ENCODE peak calls at places on chromosomes 1 and 21, in ten cellular contexts. Y is IMR-90, C is kidney, R is astrocyte of the spinal cord, J is colonic mucosa, N is upper lobe of right lung, P is cardiac muscle cell, M is esophagus muscularis mucosa, T is fibroblast of pulmonary artery, V is HFF-Myc. S is an unnamed sample.

GRCh38 chr1:146039844-146040194 is 18.3 kb upstream of the HJV start:
- DNase-seq in M (no peak), R (no peak), N (no peak), J (no peak), C (no peak), T (no peak), Y (no peak), V (no peak), P (no peak), S (no peak)

GRCh38 chr21:36708512-36709029 is 9.7 kb downstream of the SIM2 start:
- DNase-seq in P (no peak), V (no peak), J (no peak), C (no peak), T (no peak), N (peak), M (no peak), R (no peak), Y (no peak), S (no peak)

GRCh38 chr1:157315544-157315943 is 177.3 kb upstream of the ETV3 start:
- DNase-seq in T (no peak), N (no peak), J (no peak), M (no peak), R (no peak), Y (no peak), V (no peak), C (no peak), P (no peak), S (no peak)

GRCh38 chr21:46455575-46456385 is 2.9 kb upstream of the DIP2A start:
- DNase-seq in J (no peak), M (no peak), T (peak), P (no peak), Y (peak), R (peak), V (no peak), N (no peak), C (no peak), S (no peak)

GRCh38 chr1:163267962-163268361 is 53.8 kb upstream of the NUF2 start:
- DNase-seq in C (no peak), M (no peak), P (no peak), N (no peak), T (no peak), J (no peak), V (no peak), R (no peak), Y (no peak), S (no peak)

GRCh38 chr1:159924791-159925712 is at the start of gene TAGLN2:
- DNase-seq in N (peak), R (peak), C (peak), P (peak), V (peak), J (peak), M (peak), Y (peak), T (peak), S (peak)

GRCh38 chr1:3032371-3032862 is 11.2 kb downstream of the ACTRT2 start:
- DNase-seq in N (peak), M (no peak), P (no peak), J (no peak), R (no peak), T (no peak), C (peak), V (no peak), Y (no peak), S (no peak)

GRCh38 chr1:44659566-44659965 is 14.7 kb downstream of the TMEM53 start:
- DNase-seq in R (no peak), V (no peak), N (no peak), C (no peak), J (no peak), P (no peak), T (no peak), Y (no peak), M (no peak), S (no peak)

GRCh38 chr1:9901148-9902059 is 8.7 kb downstream of the CTNNBIP1 start:
- DNase-seq in J (peak), V (no peak), R (no peak), N (peak), T (no peak), C (peak), P (peak), M (no peak), Y (no peak), S (peak)

GRCh38 chr1:118982281-118982680 is 5.9 kb downstream of the TBX15 start:
- DNase-seq in Y (no peak), M (no peak), J (no peak), C (no peak), R (no peak), N (no peak), T (no peak), P (no peak), V (no peak), S (no peak)

GRCh38 chr1:9166289-9167235 is 37.7 kb upstream of the GPR157 start:
- DNase-seq in M (no peak), J (no peak), Y (peak), T (peak), V (no peak), N (no peak), C (peak), P (no peak), R (peak), S (no peak)

GRCh38 chr1:180199018-180199417 is 31.0 kb upstream of the LHX4 start:
- DNase-seq in R (no peak), V (no peak), T (no peak), C (no peak), Y (no peak), N (no peak), J (no peak), M (no peak), P (no peak), S (no peak)

GRCh38 chr1:226736001-226736907 is 2.8 kb downstream of the ITPKB start:
- DNase-seq in V (no peak), J (no peak), Y (no peak), C (peak), N (no peak), R (peak), P (no peak), M (no peak), T (no peak), S (no peak)

GRCh38 chr1:99659755-99660210 is 13.9 kb downstream of the PALMD start:
- DNase-seq in M (no peak), V (no peak), N (no peak), J (no peak), C (no peak), T (peak), Y (peak), P (no peak), R (peak), S (no peak)

GRCh38 chr21:31043495-31043894 is 5.2 kb upstream of the KRTAP19-8 start:
- DNase-seq in C (no peak), R (no peak), P (no peak), M (no peak), J (no peak), N (no peak), V (no peak), T (no peak), Y (no peak), S (no peak)

GRCh38 chr1:71786218-71786617 is 496.1 kb downstream of the NEGR1 start:
- DNase-seq in P (no peak), R (no peak), Y (no peak), V (no peak), J (no peak), N (no peak), T (no peak), C (no peak), M (no peak), S (no peak)

GRCh38 chr1:96843196-96843595 is 121.6 kb downstream of the PTBP2 start:
- DNase-seq in Y (peak), N (no peak), R (peak), C (no peak), V (no peak), J (no peak), M (no peak), P (no peak), T (peak), S (no peak)

GRCh38 chr1:184199036-184199796 is 147.7 kb downstream of the TSEN15 start:
- DNase-seq in J (no peak), P (no peak), Y (peak), C (no peak), R (no peak), V (no peak), N (no peak), T (peak), M (no peak), S (no peak)

GRCh38 chr1:88063605-88064004 is 620.5 kb upstream of the PKN2 start:
- DNase-seq in Y (peak), N (no peak), M (no peak), J (no peak), R (peak), T (no peak), C (no peak), V (no peak), P (no peak), S (no peak)

GRCh38 chr1:31054349-31054748 is 11.2 kb downstream of the PUM1 start:
- DNase-seq in T (no peak), Y (peak), C (no peak), P (no peak), V (no peak), R (peak), M (no peak), N (no peak), J (no peak), S (no peak)

GRCh38 chr1:161791889-161792655 is 26.0 kb downstream of the ATF6 start:
- DNase-seq in T (peak), V (no peak), N (no peak), R (no peak), Y (peak), J (no peak), P (no peak), M (no peak), C (no peak), S (no peak)

GRCh38 chr1:113930499-113931161 is 1.5 kb downstream of the HIPK1 start:
- DNase-seq in R (peak), P (peak), M (no peak), V (no peak), N (no peak), T (peak), Y (peak), J (peak), C (no peak), S (no peak)

GRCh38 chr1:3614755-3615742 is 3.7 kb upstream of the MEGF6 start:
- DNase-seq in C (no peak), R (peak), T (no peak), Y (no peak), J (no peak), M (no peak), P (peak), N (no peak), V (no peak), S (no peak)

GRCh38 chr1:27940870-27941269 is 6.1 kb downstream of the SMPDL3B start:
- DNase-seq in M (no peak), T (no peak), C (peak), V (no peak), Y (no peak), J (no peak), N (no peak), R (no peak), P (no peak), S (no peak)

GRCh38 chr1:41354956-41355355 is 6.3 kb upstream of the FOXO6 start:
- DNase-seq in N (peak), Y (no peak), P (peak), C (no peak), V (no peak), M (no peak), T (no peak), R (no peak), J (peak), S (no peak)

GRCh38 chr1:1129309-1129708 is 13.4 kb upstream of the C1orf159 start:
- DNase-seq in J (no peak), Y (no peak), N (no peak), R (no peak), V (no peak), T (no peak), M (no peak), C (no peak), P (no peak), S (no peak)

GRCh38 chr1:222975472-222976122 is 160.8 kb downstream of the DISP1 start:
- DNase-seq in P (peak), T (peak), M (no peak), J (no peak), V (no peak), Y (peak), R (no peak), N (no peak), C (no peak), S (no peak)

GRCh38 chr1:12626888-12627287 is 8.9 kb upstream of the DHRS3 start:
- DNase-seq in J (no peak), V (no peak), C (no peak), T (no peak), R (no peak), M (no peak), N (no peak), Y (no peak), P (no peak), S (no peak)

GRCh38 chr1:55203064-55203463 is 12.1 kb downstream of the USP24 start:
- DNase-seq in Y (no peak), T (no peak), C (no peak), V (no peak), M (no peak), J (no peak), N (no peak), R (no peak), P (no peak), S (no peak)

GRCh38 chr1:53362851-53363642 is 35.2 kb upstream of the LRP8 start:
- DNase-seq in P (no peak), T (no peak), R (no peak), M (peak), Y (no peak), J (peak), N (peak), V (no peak), C (peak), S (no peak)

GRCh38 chr1:229582011-229582694 is 23.6 kb upstream of the ABCB10 start:
- DNase-seq in V (no peak), C (no peak), R (peak), M (no peak), Y (peak), N (no peak), J (no peak), T (peak), P (peak), S (peak)

GRCh38 chr1:214603819-214604252 is 841 bp downstream of the CENPF start:
- DNase-seq in Y (no peak), T (no peak), V (no peak), M (no peak), C (no peak), R (no peak), P (peak), J (peak), N (no peak), S (no peak)

GRCh38 chr1:25030674-25031589 is 100.9 kb upstream of the RUNX3 start:
- DNase-seq in P (no peak), T (no peak), V (no peak), R (peak), M (no peak), J (no peak), N (no peak), C (peak), Y (peak), S (no peak)

GRCh38 chr1:25026757-25027450 is 96.8 kb upstream of the RUNX3 start:
- DNase-seq in T (no peak), V (no peak), M (no peak), P (no peak), C (peak), R (no peak), N (no peak), J (no peak), Y (peak), S (no peak)

GRCh38 chr1:25028587-25028909 is 98.5 kb upstream of the RUNX3 start:
- DNase-seq in N (no peak), C (peak), V (no peak), Y (no peak), R (no peak), T (no peak), P (no peak), J (no peak), M (no peak), S (no peak)

GRCh38 chr1:25027876-25028586 is 98.0 kb upstream of the RUNX3 start:
- DNase-seq in T (no peak), N (no peak), J (no peak), M (no peak), C (peak), R (no peak), V (no peak), P (no peak), Y (no peak), S (no peak)

DNA sequence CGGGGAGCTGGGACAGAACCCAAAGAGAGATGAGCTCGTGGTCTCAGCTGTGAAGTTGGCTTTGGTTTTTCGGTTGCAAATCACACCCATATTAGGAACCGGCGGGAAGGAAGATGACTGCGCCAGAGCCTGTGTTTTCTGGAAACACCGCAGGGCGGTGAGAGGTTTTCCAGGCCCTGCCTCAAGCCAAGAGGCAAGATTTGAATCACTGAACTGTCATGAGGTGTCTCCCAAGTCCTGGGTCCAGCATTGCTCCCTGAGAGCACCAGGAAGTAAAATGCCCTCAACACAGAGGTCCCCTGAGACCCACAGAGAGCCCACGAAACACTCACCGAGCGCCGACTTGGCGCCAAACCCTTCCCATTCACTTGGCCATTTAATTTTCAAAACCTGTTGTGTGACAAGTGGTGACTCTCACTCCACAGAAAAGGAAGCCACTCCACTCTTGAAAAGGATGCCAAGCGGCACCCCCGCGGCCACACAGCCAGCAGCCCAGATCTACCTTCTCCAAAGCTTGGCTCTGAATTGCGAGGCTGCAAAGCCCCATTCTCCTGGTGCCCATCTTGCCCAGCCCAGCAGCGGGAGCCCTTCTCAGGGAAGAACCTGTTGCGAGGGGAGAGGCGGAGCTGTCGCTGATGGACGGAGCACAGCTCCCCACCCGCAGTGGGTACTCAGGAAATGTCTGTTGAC is 99.0 kb upstream of the RUNX3 start:
- DNase-seq in V (no peak), N (no peak), Y (no peak), T (no peak), C (peak), J (no peak), R (no peak), P (no peak), M (no peak), S (no peak)
- H3K4me3 ChIP-seq in V (no peak), N (no peak), Y (no peak), T (no peak), C (no peak), J (no peak), R (no peak), P (no peak), M (no peak), S (no peak)

DNA sequence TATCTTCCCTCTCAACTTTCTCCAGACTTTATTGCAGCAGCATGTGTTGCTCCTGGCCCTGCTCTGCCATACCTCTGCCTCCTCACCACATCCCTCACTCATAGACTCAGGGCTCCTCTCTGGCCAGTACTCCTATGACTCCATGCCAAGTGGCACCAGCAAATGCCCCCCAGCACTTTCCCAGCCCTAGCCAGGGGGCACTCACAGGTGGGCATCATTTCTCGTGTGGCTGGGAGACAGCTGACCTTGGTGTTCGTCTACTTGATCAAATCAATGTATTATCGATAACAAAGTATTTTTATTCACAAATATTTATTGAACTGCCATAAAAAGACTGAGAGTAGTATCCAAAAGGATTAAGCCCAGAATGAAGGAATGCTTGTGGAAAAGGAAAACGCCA is 418.2 kb downstream of the FAM72C start:
- DNase-seq in J (no peak), V (no peak), C (no peak), T (no peak), Y (no peak), P (no peak), N (no peak), M (no peak), R (no peak), S (no peak)
- TF ChIP-seq CTCF in J (no peak), V (no peak), C (no peak), T (no peak), Y (no peak), P (no peak), N (no peak), M (no peak), R (no peak), S (no peak)

DNA sequence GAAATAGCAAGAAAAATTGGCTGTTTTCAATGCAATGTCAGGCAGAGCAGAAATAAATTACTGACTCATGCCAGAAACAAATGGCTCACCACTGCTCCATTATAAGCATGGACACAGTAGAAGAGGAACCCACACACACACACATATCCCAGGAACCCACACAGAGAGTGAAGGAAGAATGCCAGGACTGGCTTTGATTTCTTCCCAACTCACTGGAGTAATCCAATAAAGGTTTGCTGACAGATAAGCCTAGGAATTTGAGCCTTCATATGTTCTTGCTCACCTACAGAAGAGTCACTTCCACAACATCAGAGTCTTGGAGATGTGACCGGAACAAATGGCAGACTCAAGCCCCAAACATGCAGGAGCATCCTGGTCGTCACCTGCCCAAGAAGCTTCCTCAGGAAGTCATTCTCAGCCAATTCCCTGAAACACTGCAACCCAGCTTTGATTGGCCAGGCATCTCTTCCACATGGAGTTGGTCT is 2.2 kb downstream of the SH3BP5L start:
- DNase-seq in C (no peak), T (peak), V (no peak), N (no peak), P (no peak), R (peak), M (no peak), J (no peak), Y (peak), S (no peak)
- H3K4me3 ChIP-seq in C (peak), T (peak), V (peak), N (peak), P (no peak), R (no peak), M (peak), J (no peak), Y (peak), S (peak)

GRCh38 chr1:110548381-110548780 is 29.4 kb upstream of the KCNA10 start:
- DNase-seq in R (no peak), T (peak), Y (peak), J (no peak), N (no peak), V (no peak), P (peak), C (no peak), M (no peak), S (no peak)
- TF ChIP-seq CTCF in R (peak), T (peak), Y (peak), J (peak), N (peak), V (peak), P (peak), C (peak), M (no peak), S (peak)

GRCh38 chr21:45406801-45407628 is 2.0 kb downstream of the COL18A1 start:
- DNase-seq in N (no peak), R (peak), M (no peak), Y (no peak), V (no peak), C (peak), T (no peak), P (peak), J (no peak), S (peak)

GRCh38 chr21:45404726-45405270 is at the start of gene COL18A1:
- DNase-seq in C (peak), N (peak), T (peak), M (no peak), R (peak), P (peak), Y (peak), J (no peak), V (no peak), S (peak)

GRCh38 chr21:45405271-45405818 is 380 bp downstream of the COL18A1 start:
- DNase-seq in N (no peak), J (no peak), M (no peak), R (no peak), P (peak), T (peak), Y (peak), C (peak), V (no peak), S (peak)

GRCh38 chr21:45407629-45408247 is 2.8 kb downstream of the COL18A1 start:
- DNase-seq in J (no peak), C (peak), N (no peak), Y (no peak), R (no peak), T (no peak), P (no peak), V (no peak), M (no peak), S (no peak)

GRCh38 chr21:45405819-45406762 is 1.1 kb downstream of the COL18A1 start:
- DNase-seq in M (no peak), C (peak), T (peak), J (no peak), N (no peak), P (peak), R (peak), Y (peak), V (no peak), S (peak)
- H3K4me3 ChIP-seq in M (peak), C (peak), T (peak), J (peak), N (peak), P (peak), R (peak), Y (peak), V (peak), S (peak)

DNA sequence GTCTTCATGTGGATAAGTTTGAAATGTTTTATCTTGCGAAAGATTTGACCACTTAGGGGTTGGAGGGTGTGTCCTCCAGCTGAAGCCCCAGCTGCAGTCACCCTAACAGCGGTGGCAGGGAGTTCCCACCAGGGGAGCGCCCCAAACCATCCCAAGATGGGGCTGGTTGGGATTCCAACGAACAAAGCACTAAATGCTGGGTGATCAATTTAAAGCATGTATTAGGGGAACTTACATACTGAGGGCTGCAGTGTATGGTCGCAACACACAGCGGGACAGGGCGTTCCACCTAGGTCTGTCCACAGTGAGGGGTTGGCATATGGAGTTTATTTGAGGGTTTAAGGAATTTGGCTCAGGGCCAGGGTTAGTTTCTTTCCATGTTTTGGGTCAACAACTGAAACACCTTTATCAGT is 26.3 kb downstream of the SLC37A1 start:
- DNase-seq in M (no peak), Y (no peak), V (no peak), P (peak), T (no peak), C (no peak), R (no peak), J (no peak), N (peak), S (no peak)
- TF ChIP-seq CTCF in M (no peak), Y (peak), V (no peak), P (peak), T (no peak), C (no peak), R (peak), J (no peak), N (no peak), S (no peak)

S was measured in lower lobe of right lung.